ENCODE peak calls at places on chromosome 20, in five cellular contexts. R is SK-N-SH, Z is GM12878, I is K562, T is HepG2. D is an unnamed sample.

GRCh38 chr20:44585042-44585968 is 2.9 kb downstream of the PKIG start:
- DNase-seq in R (no peak), Z (peak; percentile 73), I (no peak), T (no peak), D (no peak)

GRCh38 chr20:51551186-51551585 is 8.7 kb upstream of the NFATC2 start:
- DNase-seq in Z (no peak), R (no peak), I (no peak), T (no peak), D (no peak)

GRCh38 chr20:26243731-26244130 is 547.1 kb upstream of the ZNF337 start:
- DNase-seq in T (no peak), I (no peak), Z (no peak), R (no peak), D (no peak)

GRCh38 chr20:45456632-45457031 is 12.9 kb upstream of the WFDC2 start:
- DNase-seq in R (no peak), Z (no peak), T (peak; percentile 70), I (peak; percentile 55), D (no peak)

GRCh38 chr20:53550590-53551187 is 43.0 kb downstream of the ZNF217 start:
- DNase-seq in I (no peak), R (no peak), T (peak; percentile 63), Z (no peak), D (no peak)

GRCh38 chr20:18166241-18166881 is 28.7 kb downstream of the KAT14 start:
- DNase-seq in R (no peak), T (no peak), Z (no peak), I (no peak), D (no peak)

GRCh38 chr20:6311841-6312655 is 189.2 kb upstream of the FERMT1 start:
- DNase-seq in I (no peak), R (no peak), Z (no peak), T (no peak), D (no peak)

GRCh38 chr20:32685541-32686529 is 12.1 kb upstream of the C20orf203 start:
- DNase-seq in Z (no peak), R (peak; percentile 52), T (peak; percentile 100), I (peak; percentile 71), D (no peak)

GRCh38 chr20:13692802-13693736 is 54.3 kb upstream of the TASP1 start:
- DNase-seq in R (no peak), T (peak; percentile 78), I (no peak), Z (no peak), D (no peak)

GRCh38 chr20:31605902-31606677 is 1.0 kb downstream of the ID1 start:
- DNase-seq in I (peak; percentile 59), Z (no peak), T (peak; percentile 47), R (peak; percentile 52), D (peak; percentile 38)

GRCh38 chr20:32539063-32539816 is 45.9 kb downstream of the NOL4L start:
- DNase-seq in R (no peak), T (no peak), Z (no peak), I (peak; percentile 45), D (no peak)

DNA sequence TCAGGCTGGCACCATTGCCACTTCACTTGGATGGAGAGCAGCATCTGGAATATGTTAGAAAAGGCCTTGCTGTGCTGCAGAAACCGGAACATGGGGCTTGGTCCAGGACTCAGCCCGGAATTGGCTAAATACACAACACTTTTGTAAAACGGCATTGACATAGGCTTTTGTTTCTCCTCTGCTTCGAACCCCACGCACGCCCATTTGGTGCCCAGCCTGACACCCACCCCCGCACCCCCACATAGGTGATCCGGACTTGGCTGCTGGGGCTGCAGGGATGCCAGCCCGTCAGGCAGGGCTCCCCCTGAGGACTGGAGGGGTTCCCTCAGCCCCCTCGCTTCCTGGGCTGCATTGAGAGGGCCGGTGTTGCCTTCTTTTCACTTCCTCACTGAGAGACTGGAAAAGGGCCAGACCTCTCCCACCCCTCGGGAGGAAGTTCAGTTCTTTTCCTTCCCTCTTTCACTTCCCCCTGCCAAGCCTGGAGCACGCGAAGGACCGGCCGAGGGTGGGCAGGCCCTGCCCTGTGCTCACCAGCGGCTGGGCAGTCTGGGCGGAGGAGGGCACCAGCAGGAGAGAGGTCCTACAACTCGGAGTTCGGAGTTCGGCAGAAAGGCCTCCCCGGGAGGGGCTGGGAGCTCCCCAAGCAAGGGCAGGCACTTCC is 17.9 kb upstream of the CST3 start:
- DNase-seq in T (no peak), I (no peak), Z (no peak), R (no peak), D (no peak)
- TF ChIP-seq JUND in T (no peak), I (no peak), Z (no peak), R (no peak), D (no peak)

GRCh38 chr20:46708172-46708860 is 1.1 kb upstream of the SLC2A10 start:
- DNase-seq in Z (no peak), T (peak; percentile 82), I (peak; percentile 28), R (no peak), D (no peak)
- TF ChIP-seq JUND in Z (no peak), T (peak; percentile 54), I (no peak), R (no peak), D (no peak)

GRCh38 chr20:62819494-62820174 is 2.8 kb downstream of the COL9A3 start:
- DNase-seq in Z (no peak), I (no peak), R (no peak), T (no peak), D (peak; percentile 55)
- TF ChIP-seq JUND in Z (no peak), I (no peak), R (no peak), T (no peak), D (no peak)

GRCh38 chr20:62219992-62220665 is at the start of gene HRH3:
- DNase-seq in I (peak; percentile 63), T (peak; percentile 41), R (peak; percentile 97), Z (no peak), D (peak; percentile 88)
- TF ChIP-seq JUND in I (no peak), T (no peak), R (no peak), Z (no peak), D (no peak)

DNA sequence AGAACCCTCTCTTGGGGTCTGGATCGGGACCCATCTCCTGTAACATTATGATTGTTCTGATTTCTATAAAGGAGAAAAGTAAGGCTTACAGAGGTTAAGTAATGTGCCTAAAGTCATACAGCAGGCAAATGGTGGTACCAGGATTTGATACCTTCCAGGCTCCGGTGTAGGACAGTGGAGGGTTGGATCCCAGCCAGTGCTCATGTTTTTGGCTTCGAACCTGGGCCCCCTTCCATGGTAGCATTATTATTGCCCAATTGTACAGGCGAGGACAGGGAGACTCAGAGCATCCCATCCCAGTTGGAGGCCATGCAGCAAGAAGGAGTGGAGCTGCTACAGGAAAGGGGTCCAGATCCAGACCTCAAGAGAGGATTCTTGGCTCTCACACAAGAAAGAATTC is 202.7 kb downstream of the TFAP2C start:
- DNase-seq in Z (no peak), T (no peak), I (no peak), R (no peak), D (no peak)
- TF ChIP-seq JUND in Z (no peak), T (no peak), I (no peak), R (no peak), D (no peak)

GRCh38 chr20:9517297-9518134 is 3.1 kb downstream of the LAMP5 start:
- DNase-seq in T (no peak), R (no peak), I (no peak), Z (no peak), D (no peak)
- TF ChIP-seq JUND in T (no peak), R (no peak), I (no peak), Z (no peak), D (no peak)